ENCODE peak calls at places on chromosomes 1 and 21, in seven cellular contexts. P, F, Z, R, E, H and W are unnamed samples.

GRCh38 chr1:1080951-1081310 is 6.8 kb upstream of the RNF223 start:
- DNase-seq in P (no peak), F (no peak), Z (peak; percentile 5), R (no peak), E (no peak), H (no peak), W (peak; percentile 68)

GRCh38 chr1:66262233-66262632 is 271.7 kb upstream of the SGIP1 start:
- DNase-seq in P (peak; percentile 80), F (peak; percentile 35), Z (no peak), R (no peak), E (no peak), H (no peak), W (no peak)

GRCh38 chr1:205285391-205286101 is 36.0 kb downstream of the NUAK2 start:
- DNase-seq in P (no peak), F (no peak), Z (no peak), R (no peak), E (peak; percentile 78), H (peak; percentile 54), W (no peak)

GRCh38 chr1:148372731-148373130 is 110.4 kb downstream of the PPIAL4G start:
- DNase-seq in P (peak; percentile 30), F (no peak), Z (no peak), R (no peak), E (no peak), H (no peak), W (no peak)

GRCh38 chr21:28770867-28771661 is 221.6 kb downstream of the LTN1 start:
- DNase-seq in P (no peak), F (no peak), Z (no peak), R (no peak), E (no peak), H (no peak), W (peak; percentile 72)

GRCh38 chr1:118104956-118105355 is 80.1 kb downstream of the SPAG17 start:
- DNase-seq in P (no peak), F (no peak), Z (no peak), R (no peak), E (no peak), H (no peak), W (no peak)

GRCh38 chr1:25688390-25689119 is 72.0 kb downstream of the MAN1C1 start:
- DNase-seq in P (peak; percentile 36), F (no peak), Z (no peak), R (peak; percentile 54), E (no peak), H (no peak), W (no peak)

GRCh38 chr1:18907021-18907913 is 4.9 kb upstream of the ALDH4A1 start:
- DNase-seq in P (peak; percentile 55), F (peak; percentile 58), Z (peak; percentile 65), R (peak; percentile 56), E (peak; percentile 41), H (peak; percentile 59), W (peak; percentile 83)

DNA sequence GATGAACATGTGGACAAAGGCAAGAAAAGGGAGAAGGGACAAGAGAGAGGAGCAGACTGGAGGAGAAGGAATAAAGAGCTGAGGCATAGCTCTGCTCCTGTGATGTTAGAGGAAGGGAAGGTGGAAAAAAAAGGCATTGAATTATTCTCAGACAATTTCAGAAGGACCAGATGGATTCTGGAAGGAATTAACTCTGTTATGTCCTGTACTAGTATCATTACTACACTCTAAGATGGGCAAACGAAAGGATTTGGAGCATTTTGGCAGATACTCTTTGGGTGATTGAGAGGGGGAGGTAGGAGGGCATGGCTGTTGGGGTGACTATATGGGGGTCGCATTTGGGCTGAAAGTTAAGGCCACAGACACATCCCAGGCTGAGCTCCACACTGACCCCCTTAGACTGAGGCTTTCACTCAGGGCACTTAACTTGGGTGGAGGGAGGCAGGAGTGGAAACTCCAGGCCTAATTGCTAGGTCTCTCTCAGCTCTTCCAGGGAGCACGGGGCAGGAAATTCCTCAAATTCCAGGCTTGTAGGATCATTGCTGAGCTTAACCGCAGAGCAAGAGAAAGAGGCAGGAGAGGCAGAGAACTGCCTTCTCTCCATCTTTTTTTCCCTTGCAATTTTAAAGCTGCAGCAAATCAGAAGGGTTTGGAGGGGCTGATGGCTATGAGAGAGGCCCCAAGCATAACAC is 25.9 kb downstream of the KIRREL1 start:
- DNase-seq in P (peak; percentile 40), F (peak; percentile 76), Z (peak; percentile 39), R (no peak), E (peak; percentile 61), H (no peak), W (peak; percentile 86)
- TF ChIP-seq POLR2A in P (no peak), F (no peak), Z (no peak), R (peak; percentile 22), E (peak; percentile 42), H (no peak), W (no peak)

GRCh38 chr1:94248956-94249688 is 11.7 kb upstream of the ARHGAP29 start:
- DNase-seq in P (no peak), F (no peak), Z (no peak), R (no peak), E (no peak), H (no peak), W (no peak)

GRCh38 chr1:94244816-94245215 is 7.4 kb upstream of the ARHGAP29 start:
- DNase-seq in P (no peak), F (no peak), Z (no peak), R (no peak), E (no peak), H (no peak), W (no peak)

GRCh38 chr1:94245747-94246438 is 8.5 kb upstream of the ARHGAP29 start:
- DNase-seq in P (no peak), F (no peak), Z (no peak), R (no peak), E (no peak), H (no peak), W (no peak)

GRCh38 chr1:94246692-94247145 is 9.3 kb upstream of the ARHGAP29 start:
- DNase-seq in P (no peak), F (no peak), Z (no peak), R (no peak), E (peak; percentile 24), H (no peak), W (no peak)

DNA sequence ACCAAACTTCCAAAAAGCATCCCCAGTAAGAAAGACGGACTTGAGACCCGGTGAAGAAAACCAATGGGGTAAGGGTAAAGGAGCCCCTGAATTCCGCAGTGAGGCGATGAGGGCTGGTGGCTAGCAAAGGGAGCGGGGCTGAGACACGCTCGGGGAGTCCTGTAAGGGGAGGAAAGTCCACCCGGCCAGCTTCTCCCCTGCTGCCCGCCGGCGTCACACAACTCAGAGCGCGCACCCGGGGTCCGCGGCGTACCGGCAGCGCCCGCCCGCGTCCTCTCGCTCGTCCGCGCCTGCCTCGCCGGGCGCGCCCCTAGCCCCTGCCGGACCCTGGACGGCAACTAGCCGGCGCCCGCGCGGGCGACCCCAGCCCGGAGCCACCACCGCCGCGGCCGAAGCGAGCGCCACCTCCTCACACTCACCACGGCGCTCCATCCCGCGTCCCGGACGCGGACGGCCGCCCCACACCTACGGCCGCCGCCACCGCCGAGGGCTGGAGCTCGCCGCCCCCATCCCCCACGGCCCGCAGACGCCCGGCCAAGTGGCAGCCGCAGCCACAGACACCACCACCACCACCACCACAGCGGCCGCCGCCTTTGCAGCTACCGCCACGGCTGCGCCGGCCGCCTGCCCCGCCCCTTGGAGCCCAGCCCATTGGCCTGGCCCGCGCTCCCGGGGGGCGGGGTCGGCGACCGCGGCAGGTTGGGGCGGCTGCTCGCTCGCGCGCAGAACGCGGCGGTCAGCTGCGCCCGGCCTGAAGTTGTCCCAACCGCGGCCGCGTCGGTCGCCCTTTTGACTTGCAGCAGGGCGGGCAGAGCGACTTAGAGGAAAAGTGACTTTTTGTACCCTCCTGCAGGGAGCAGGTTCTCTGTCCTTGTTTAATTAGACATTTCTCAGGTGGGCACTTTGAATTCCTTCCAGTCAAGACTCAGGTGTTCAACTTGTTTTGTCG is 10.0 kb upstream of the ARHGAP29 start:
- DNase-seq in P (peak; percentile 73), F (peak; percentile 43), Z (peak; percentile 89), R (peak; percentile 78), E (peak; percentile 89), H (peak; percentile 49), W (peak; percentile 82)
- TF ChIP-seq POLR2A in P (peak; percentile 83), F (no peak), Z (peak; percentile 65), R (peak; percentile 54), E (peak; percentile 98), H (no peak), W (no peak)

GRCh38 chr1:39761557-39762260 is 9.4 kb downstream of the OXCT2 start:
- DNase-seq in P (no peak), F (no peak), Z (no peak), R (no peak), E (no peak), H (no peak), W (no peak)

GRCh38 chr1:39761016-39761415 is 10.1 kb downstream of the OXCT2 start:
- DNase-seq in P (no peak), F (no peak), Z (no peak), R (no peak), E (no peak), H (no peak), W (no peak)

GRCh38 chr1:39758556-39759435 is 12.4 kb downstream of the OXCT2 start:
- DNase-seq in P (no peak), F (no peak), Z (no peak), R (no peak), E (no peak), H (no peak), W (no peak)

GRCh38 chr1:39759436-39759726 is 11.8 kb downstream of the OXCT2 start:
- DNase-seq in P (no peak), F (no peak), Z (no peak), R (no peak), E (no peak), H (no peak), W (no peak)

DNA sequence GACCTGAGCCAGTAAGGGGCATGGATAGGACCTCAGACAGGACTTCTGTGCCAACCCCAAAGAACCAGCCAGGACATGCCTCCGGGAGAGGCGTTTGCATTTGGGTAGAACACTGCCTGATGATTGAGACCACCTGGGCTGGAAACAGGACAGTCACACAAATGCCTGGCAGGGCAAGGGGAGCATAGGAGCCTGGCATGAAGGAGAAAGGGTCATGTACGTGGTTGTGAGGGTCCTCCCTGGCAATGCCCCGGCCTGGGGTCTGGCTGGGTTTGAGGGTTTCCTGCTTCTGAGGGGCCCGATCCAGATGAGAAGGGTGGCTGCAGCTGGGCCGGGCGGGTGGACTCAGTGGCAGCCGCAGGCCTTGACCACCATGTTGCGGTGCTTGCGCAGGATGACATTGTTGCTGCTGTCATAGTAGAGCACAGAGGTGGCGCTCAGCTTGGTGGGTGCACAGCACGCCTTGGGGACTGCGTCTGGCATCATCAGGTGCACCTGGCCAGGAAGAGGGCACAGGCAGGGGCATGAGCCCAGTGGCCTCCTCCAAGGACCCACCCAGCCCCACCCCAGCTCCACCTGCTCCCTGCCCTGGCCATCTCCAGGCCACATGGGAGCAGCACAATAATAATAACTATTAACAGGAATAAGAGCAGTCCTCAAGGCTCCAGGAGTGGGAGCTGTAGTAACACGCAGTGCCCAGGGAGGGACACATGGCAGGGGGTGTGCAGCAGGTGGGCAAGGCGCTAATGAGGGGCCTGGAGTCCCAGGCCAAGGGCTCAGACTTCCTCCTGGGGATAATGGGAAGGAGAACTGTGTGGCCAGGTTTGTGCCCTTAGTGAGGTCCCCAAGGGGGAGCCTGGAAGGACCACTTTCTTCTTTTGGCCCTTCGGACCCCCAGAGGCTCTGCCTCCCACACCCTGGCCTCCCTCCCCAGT is 10.8 kb downstream of the OXCT2 start:
- DNase-seq in P (no peak), F (no peak), Z (no peak), R (no peak), E (no peak), H (no peak), W (no peak)
- TF ChIP-seq POLR2A in P (no peak), F (no peak), Z (no peak), R (no peak), E (no peak), H (no peak), W (no peak)

GRCh38 chr1:227316941-227317540 is 1.3 kb downstream of the CDC42BPA start:
- DNase-seq in P (no peak), F (no peak), Z (peak; percentile 21), R (peak; percentile 22), E (no peak), H (no peak), W (no peak)

GRCh38 chr1:227314014-227314848 is 4.1 kb downstream of the CDC42BPA start:
- DNase-seq in P (no peak), F (no peak), Z (no peak), R (no peak), E (no peak), H (no peak), W (no peak)

GRCh38 chr1:227316456-227316855 is 1.8 kb downstream of the CDC42BPA start:
- DNase-seq in P (no peak), F (no peak), Z (no peak), R (no peak), E (no peak), H (no peak), W (no peak)

GRCh38 chr1:227317541-227318002 is 720 bp downstream of the CDC42BPA start:
- DNase-seq in P (peak; percentile 42), F (peak; percentile 62), Z (peak; percentile 60), R (peak; percentile 56), E (peak; percentile 41), H (no peak), W (peak; percentile 66)

DNA sequence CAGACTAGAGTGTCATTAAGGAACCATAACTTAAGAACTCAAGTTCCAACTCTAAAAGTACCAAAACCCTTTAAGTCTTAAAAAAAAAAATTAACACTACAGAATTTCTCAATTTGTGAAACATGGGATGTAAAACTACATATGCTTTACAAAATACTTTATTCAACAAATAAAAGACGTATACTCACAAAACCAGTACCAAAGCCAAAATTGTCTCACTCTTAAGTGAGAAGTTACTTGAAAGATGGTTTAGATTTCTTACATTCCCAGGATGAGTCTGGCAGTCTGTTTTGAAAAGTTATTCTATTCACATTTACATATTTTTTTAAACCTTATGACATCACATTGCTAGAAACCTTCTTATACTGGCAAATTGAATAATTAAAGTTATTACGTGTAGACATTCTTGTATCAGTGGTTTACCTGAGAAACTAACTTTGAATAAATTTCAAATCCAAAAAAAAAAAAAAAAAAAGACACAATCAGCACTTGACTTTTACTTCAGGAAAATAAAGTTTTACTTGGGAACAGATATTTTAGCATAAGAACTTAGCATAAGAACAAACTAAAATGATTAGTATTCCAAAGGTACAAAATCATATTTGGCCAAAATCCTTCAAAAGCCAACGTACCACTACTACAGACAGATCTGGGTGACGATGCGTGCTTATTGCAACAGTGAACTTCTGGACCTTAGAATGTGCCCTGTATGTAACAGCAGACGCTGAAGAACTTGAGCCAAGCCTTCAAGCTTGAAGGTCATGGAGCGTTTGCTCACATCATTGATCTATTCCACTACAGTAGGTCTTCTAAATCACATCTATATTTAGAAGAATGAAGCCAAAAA is 2.6 kb downstream of the CDC42BPA start:
- DNase-seq in P (peak; percentile 7), F (peak; percentile 39), Z (peak; percentile 69), R (peak; percentile 72), E (peak; percentile 9), H (no peak), W (no peak)
- TF ChIP-seq POLR2A in P (no peak), F (no peak), Z (no peak), R (peak; percentile 65), E (no peak), H (no peak), W (no peak)